ENCODE peak calls at places on chromosomes 6 and 20, in five cellular contexts. One of them, this sample, is unnamed.

GRCh38 chr20:11697055-11697454 is 220.6 kb upstream of the BTBD3 start:
- DNase-seq in DMS 273 treated with DMSO at 0.1 percent for 48 hours: no peak
- DNase-seq in BJ: no peak
- DNase-seq in stimulated activated CD4-positive, alpha-beta T cell treated with anti-CD3 and anti-CD28 coated beads, Interleukin-4, amount 100 ng/mL, for 48 hours: no peak
- DNase-seq in cardiac fibroblast: no peak
- DNase-seq in this sample: no peak

GRCh38 chr6:169793408-169793807 is 42.0 kb downstream of the ERMARD start:
- DNase-seq in DMS 273 treated with DMSO at 0.1 percent for 48 hours: peak
- DNase-seq in BJ: no peak
- DNase-seq in stimulated activated CD4-positive, alpha-beta T cell treated with anti-CD3 and anti-CD28 coated beads, Interleukin-4, amount 100 ng/mL, for 48 hours: no peak
- DNase-seq in cardiac fibroblast: no peak
- DNase-seq in this sample: no peak

GRCh38 chr20:62392077-62392418 is 5.1 kb downstream of the RPS21 start:
- DNase-seq in DMS 273 treated with DMSO at 0.1 percent for 48 hours: no peak
- DNase-seq in BJ: no peak
- DNase-seq in stimulated activated CD4-positive, alpha-beta T cell treated with anti-CD3 and anti-CD28 coated beads, Interleukin-4, amount 100 ng/mL, for 48 hours: no peak
- DNase-seq in cardiac fibroblast: no peak
- DNase-seq in this sample: no peak

GRCh38 chr20:60046011-60046413 is 87.8 kb downstream of the CDH26 start:
- DNase-seq in DMS 273 treated with DMSO at 0.1 percent for 48 hours: no peak
- DNase-seq in BJ: peak
- DNase-seq in stimulated activated CD4-positive, alpha-beta T cell treated with anti-CD3 and anti-CD28 coated beads, Interleukin-4, amount 100 ng/mL, for 48 hours: no peak
- DNase-seq in cardiac fibroblast: no peak
- DNase-seq in this sample: no peak

GRCh38 chr6:168314948-168315347 is 4.6 kb downstream of the DACT2 start:
- DNase-seq in DMS 273 treated with DMSO at 0.1 percent for 48 hours: peak
- DNase-seq in BJ: no peak
- DNase-seq in stimulated activated CD4-positive, alpha-beta T cell treated with anti-CD3 and anti-CD28 coated beads, Interleukin-4, amount 100 ng/mL, for 48 hours: no peak
- DNase-seq in cardiac fibroblast: peak
- DNase-seq in this sample: no peak

GRCh38 chr6:93962566-93962965 is 543.2 kb upstream of the EPHA7 start:
- DNase-seq in DMS 273 treated with DMSO at 0.1 percent for 48 hours: no peak
- DNase-seq in BJ: no peak
- DNase-seq in stimulated activated CD4-positive, alpha-beta T cell treated with anti-CD3 and anti-CD28 coated beads, Interleukin-4, amount 100 ng/mL, for 48 hours: no peak
- DNase-seq in cardiac fibroblast: no peak
- DNase-seq in this sample: no peak

GRCh38 chr6:113496157-113496556 is 361.0 kb upstream of the MARCKS start:
- DNase-seq in DMS 273 treated with DMSO at 0.1 percent for 48 hours: no peak
- DNase-seq in BJ: no peak
- DNase-seq in stimulated activated CD4-positive, alpha-beta T cell treated with anti-CD3 and anti-CD28 coated beads, Interleukin-4, amount 100 ng/mL, for 48 hours: no peak
- DNase-seq in cardiac fibroblast: peak
- DNase-seq in this sample: no peak

GRCh38 chr6:169926617-169927417 is 175.4 kb downstream of the ERMARD start:
- DNase-seq in DMS 273 treated with DMSO at 0.1 percent for 48 hours: no peak
- DNase-seq in BJ: no peak
- DNase-seq in stimulated activated CD4-positive, alpha-beta T cell treated with anti-CD3 and anti-CD28 coated beads, Interleukin-4, amount 100 ng/mL, for 48 hours: no peak
- DNase-seq in cardiac fibroblast: no peak
- DNase-seq in this sample: no peak

GRCh38 chr6:63299667-63300066 is 20.1 kb downstream of the LGSN start:
- DNase-seq in DMS 273 treated with DMSO at 0.1 percent for 48 hours: no peak
- DNase-seq in BJ: no peak
- DNase-seq in stimulated activated CD4-positive, alpha-beta T cell treated with anti-CD3 and anti-CD28 coated beads, Interleukin-4, amount 100 ng/mL, for 48 hours: no peak
- DNase-seq in cardiac fibroblast: no peak
- DNase-seq in this sample: no peak

GRCh38 chr6:44253307-44254101 is 3.8 kb downstream of the SLC35B2 start:
- DNase-seq in DMS 273 treated with DMSO at 0.1 percent for 48 hours: peak
- DNase-seq in BJ: no peak
- DNase-seq in stimulated activated CD4-positive, alpha-beta T cell treated with anti-CD3 and anti-CD28 coated beads, Interleukin-4, amount 100 ng/mL, for 48 hours: peak
- DNase-seq in cardiac fibroblast: peak
- DNase-seq in this sample: no peak

GRCh38 chr6:96015321-96015790 is 418 bp upstream of the FUT9 start:
- DNase-seq in DMS 273 treated with DMSO at 0.1 percent for 48 hours: peak
- DNase-seq in BJ: no peak
- DNase-seq in stimulated activated CD4-positive, alpha-beta T cell treated with anti-CD3 and anti-CD28 coated beads, Interleukin-4, amount 100 ng/mL, for 48 hours: no peak
- DNase-seq in cardiac fibroblast: no peak
- DNase-seq in this sample: no peak

GRCh38 chr20:47216819-47217410 is 139.6 kb downstream of the ZMYND8 start:
- DNase-seq in DMS 273 treated with DMSO at 0.1 percent for 48 hours: no peak
- DNase-seq in BJ: no peak
- DNase-seq in stimulated activated CD4-positive, alpha-beta T cell treated with anti-CD3 and anti-CD28 coated beads, Interleukin-4, amount 100 ng/mL, for 48 hours: no peak
- DNase-seq in cardiac fibroblast: no peak
- DNase-seq in this sample: no peak

GRCh38 chr6:131063764-131064272 is 773 bp upstream of the EPB41L2 start:
- DNase-seq in DMS 273 treated with DMSO at 0.1 percent for 48 hours: no peak
- DNase-seq in BJ: no peak
- DNase-seq in stimulated activated CD4-positive, alpha-beta T cell treated with anti-CD3 and anti-CD28 coated beads, Interleukin-4, amount 100 ng/mL, for 48 hours: no peak
- DNase-seq in cardiac fibroblast: no peak
- DNase-seq in this sample: no peak

GRCh38 chr6:51489133-51489532 is 598.3 kb downstream of the PKHD1 start:
- DNase-seq in DMS 273 treated with DMSO at 0.1 percent for 48 hours: no peak
- DNase-seq in BJ: no peak
- DNase-seq in stimulated activated CD4-positive, alpha-beta T cell treated with anti-CD3 and anti-CD28 coated beads, Interleukin-4, amount 100 ng/mL, for 48 hours: no peak
- DNase-seq in cardiac fibroblast: no peak
- DNase-seq in this sample: no peak

GRCh38 chr20:49573900-49574416 is 6.0 kb upstream of the PTGIS start:
- DNase-seq in DMS 273 treated with DMSO at 0.1 percent for 48 hours: no peak
- DNase-seq in BJ: no peak
- DNase-seq in stimulated activated CD4-positive, alpha-beta T cell treated with anti-CD3 and anti-CD28 coated beads, Interleukin-4, amount 100 ng/mL, for 48 hours: no peak
- DNase-seq in cardiac fibroblast: no peak
- DNase-seq in this sample: no peak

GRCh38 chr20:45343867-45344721 is 4.1 kb downstream of the SDC4 start:
- DNase-seq in DMS 273 treated with DMSO at 0.1 percent for 48 hours: no peak
- DNase-seq in BJ: peak
- DNase-seq in stimulated activated CD4-positive, alpha-beta T cell treated with anti-CD3 and anti-CD28 coated beads, Interleukin-4, amount 100 ng/mL, for 48 hours: no peak
- DNase-seq in cardiac fibroblast: peak
- DNase-seq in this sample: no peak

GRCh38 chr20:19048898-19049889 is 163.2 kb upstream of the SLC24A3 start:
- DNase-seq in DMS 273 treated with DMSO at 0.1 percent for 48 hours: no peak
- DNase-seq in BJ: no peak
- DNase-seq in stimulated activated CD4-positive, alpha-beta T cell treated with anti-CD3 and anti-CD28 coated beads, Interleukin-4, amount 100 ng/mL, for 48 hours: no peak
- DNase-seq in cardiac fibroblast: no peak
- DNase-seq in this sample: no peak

GRCh38 chr6:162973141-162973872 is 245.5 kb downstream of the PACRG start:
- DNase-seq in DMS 273 treated with DMSO at 0.1 percent for 48 hours: peak
- DNase-seq in BJ: no peak
- DNase-seq in stimulated activated CD4-positive, alpha-beta T cell treated with anti-CD3 and anti-CD28 coated beads, Interleukin-4, amount 100 ng/mL, for 48 hours: no peak
- DNase-seq in cardiac fibroblast: no peak
- DNase-seq in this sample: no peak

GRCh38 chr6:52576392-52577021 is 353 bp downstream of the TRAM2 start:
- DNase-seq in DMS 273 treated with DMSO at 0.1 percent for 48 hours: peak
- DNase-seq in BJ: no peak
- DNase-seq in stimulated activated CD4-positive, alpha-beta T cell treated with anti-CD3 and anti-CD28 coated beads, Interleukin-4, amount 100 ng/mL, for 48 hours: peak
- DNase-seq in cardiac fibroblast: peak
- DNase-seq in this sample: peak

GRCh38 chr6:140225587-140226438 is 851.4 kb upstream of the CITED2 start:
- DNase-seq in DMS 273 treated with DMSO at 0.1 percent for 48 hours: no peak
- DNase-seq in BJ: no peak
- DNase-seq in stimulated activated CD4-positive, alpha-beta T cell treated with anti-CD3 and anti-CD28 coated beads, Interleukin-4, amount 100 ng/mL, for 48 hours: no peak
- DNase-seq in cardiac fibroblast: peak
- DNase-seq in this sample: no peak

GRCh38 chr20:26216025-26216424 is 519.4 kb upstream of the ZNF337 start:
- DNase-seq in DMS 273 treated with DMSO at 0.1 percent for 48 hours: no peak
- DNase-seq in BJ: peak
- DNase-seq in stimulated activated CD4-positive, alpha-beta T cell treated with anti-CD3 and anti-CD28 coated beads, Interleukin-4, amount 100 ng/mL, for 48 hours: no peak
- DNase-seq in cardiac fibroblast: no peak
- DNase-seq in this sample: no peak

GRCh38 chr6:14082287-14082686 is 35.3 kb upstream of the CD83 start:
- DNase-seq in DMS 273 treated with DMSO at 0.1 percent for 48 hours: no peak
- DNase-seq in BJ: no peak
- DNase-seq in stimulated activated CD4-positive, alpha-beta T cell treated with anti-CD3 and anti-CD28 coated beads, Interleukin-4, amount 100 ng/mL, for 48 hours: no peak
- DNase-seq in cardiac fibroblast: no peak
- DNase-seq in this sample: no peak

GRCh38 chr6:15615837-15616236 is 47.0 kb downstream of the DTNBP1 start:
- DNase-seq in DMS 273 treated with DMSO at 0.1 percent for 48 hours: no peak
- DNase-seq in BJ: no peak
- DNase-seq in stimulated activated CD4-positive, alpha-beta T cell treated with anti-CD3 and anti-CD28 coated beads, Interleukin-4, amount 100 ng/mL, for 48 hours: no peak
- DNase-seq in cardiac fibroblast: no peak
- DNase-seq in this sample: no peak

GRCh38 chr6:154261688-154262397 is 94.8 kb downstream of the IPCEF1 start:
- DNase-seq in DMS 273 treated with DMSO at 0.1 percent for 48 hours: no peak
- DNase-seq in BJ: no peak
- DNase-seq in stimulated activated CD4-positive, alpha-beta T cell treated with anti-CD3 and anti-CD28 coated beads, Interleukin-4, amount 100 ng/mL, for 48 hours: no peak
- DNase-seq in cardiac fibroblast: no peak
- DNase-seq in this sample: no peak

GRCh38 chr6:137044366-137045220 is at the start of gene IL20RA:
- DNase-seq in DMS 273 treated with DMSO at 0.1 percent for 48 hours: no peak
- DNase-seq in BJ: no peak
- DNase-seq in stimulated activated CD4-positive, alpha-beta T cell treated with anti-CD3 and anti-CD28 coated beads, Interleukin-4, amount 100 ng/mL, for 48 hours: no peak
- DNase-seq in cardiac fibroblast: peak
- DNase-seq in this sample: no peak

GRCh38 chr6:34155471-34156300 is 9.8 kb upstream of the GRM4 start:
- DNase-seq in DMS 273 treated with DMSO at 0.1 percent for 48 hours: no peak
- DNase-seq in BJ: no peak
- DNase-seq in stimulated activated CD4-positive, alpha-beta T cell treated with anti-CD3 and anti-CD28 coated beads, Interleukin-4, amount 100 ng/mL, for 48 hours: no peak
- DNase-seq in cardiac fibroblast: no peak
- DNase-seq in this sample: no peak

GRCh38 chr20:8385247-8385646 is 253.2 kb downstream of the PLCB1 start:
- DNase-seq in DMS 273 treated with DMSO at 0.1 percent for 48 hours: peak
- DNase-seq in BJ: no peak
- DNase-seq in stimulated activated CD4-positive, alpha-beta T cell treated with anti-CD3 and anti-CD28 coated beads, Interleukin-4, amount 100 ng/mL, for 48 hours: no peak
- DNase-seq in cardiac fibroblast: peak
- DNase-seq in this sample: no peak